ENCODE peak calls at places on chromosomes 6 and 20, in four cellular contexts. V is esophagus squamous epithelium, N is adrenal gland, R is neural progenitor cell. I is an unnamed sample.

GRCh38 chr20:10507052-10507451 is 71.9 kb downstream of the SLX4IP start:
- DNase-seq in R (no peak), V (no peak), N (no peak), I (no peak)

GRCh38 chr6:28896505-28897392 is 27.0 kb downstream of the TRIM27 start:
- DNase-seq in V (no peak), N (peak), R (peak), I (peak)

GRCh38 chr6:7085911-7086310 is 21.9 kb upstream of the RREB1 start:
- DNase-seq in N (peak), R (no peak), V (no peak), I (peak)

GRCh38 chr6:97668716-97669115 is 385.7 kb upstream of the MMS22L start:
- DNase-seq in N (no peak), V (no peak), R (peak), I (no peak)

GRCh38 chr6:50724381-50725124 is 11.2 kb downstream of the TFAP2D start:
- DNase-seq in V (no peak), R (peak), N (no peak), I (no peak)

GRCh38 chr6:111981441-111981840 is 72.5 kb upstream of the CCN6 start:
- DNase-seq in R (no peak), V (no peak), N (no peak), I (no peak)

GRCh38 chr6:30002871-30003270 is 58.2 kb upstream of the POLR1H start:
- DNase-seq in N (peak), V (no peak), R (no peak), I (no peak)

GRCh38 chr6:63899550-63899949 is 263.9 kb downstream of the PHF3 start:
- DNase-seq in R (no peak), N (no peak), V (no peak), I (no peak)

GRCh38 chr20:23161968-23162696 is 76.0 kb upstream of the CD93 start:
- DNase-seq in V (no peak), R (no peak), N (peak), I (peak)

GRCh38 chr20:31674895-31675827 is 37.4 kb downstream of the COX4I2 start:
- DNase-seq in R (no peak), V (no peak), N (peak), I (peak)

GRCh38 chr6:8013763-8014162 is 50.4 kb downstream of the BLOC1S5 start:
- DNase-seq in N (no peak), V (no peak), R (no peak), I (no peak)

GRCh38 chr6:30793521-30794194 is 49.3 kb upstream of the IER3 start:
- DNase-seq in N (no peak), V (no peak), R (no peak), I (no peak)

GRCh38 chr20:38173237-38174156 is 8.4 kb upstream of the TGM2 start:
- DNase-seq in V (no peak), N (peak), R (peak), I (peak)

GRCh38 chr6:135586844-135587243 is 89.3 kb upstream of the AHI1 start:
- DNase-seq in N (no peak), R (no peak), V (no peak), I (no peak)

GRCh38 chr6:131597448-131597847 is 24.4 kb downstream of the ARG1 start:
- DNase-seq in R (no peak), N (no peak), V (no peak), I (no peak)

GRCh38 chr6:10582774-10583508 is 61.8 kb downstream of the GCNT2 start:
- DNase-seq in R (peak), V (no peak), N (no peak), I (no peak)

GRCh38 chr6:169112483-169113320 is 140.9 kb downstream of the THBS2 start:
- DNase-seq in N (no peak), V (no peak), R (no peak), I (no peak)

GRCh38 chr6:2589171-2589661 is 161.5 kb downstream of the MYLK4 start:
- DNase-seq in N (no peak), R (no peak), V (no peak), I (no peak)

GRCh38 chr20:33310327-33310899 is 27.4 kb downstream of the BPIFB1 start:
- DNase-seq in N (no peak), V (no peak), R (no peak), I (no peak)

GRCh38 chr20:32536861-32537656 is 48.1 kb downstream of the NOL4L start:
- DNase-seq in V (no peak), R (peak), N (no peak), I (no peak)

DNA sequence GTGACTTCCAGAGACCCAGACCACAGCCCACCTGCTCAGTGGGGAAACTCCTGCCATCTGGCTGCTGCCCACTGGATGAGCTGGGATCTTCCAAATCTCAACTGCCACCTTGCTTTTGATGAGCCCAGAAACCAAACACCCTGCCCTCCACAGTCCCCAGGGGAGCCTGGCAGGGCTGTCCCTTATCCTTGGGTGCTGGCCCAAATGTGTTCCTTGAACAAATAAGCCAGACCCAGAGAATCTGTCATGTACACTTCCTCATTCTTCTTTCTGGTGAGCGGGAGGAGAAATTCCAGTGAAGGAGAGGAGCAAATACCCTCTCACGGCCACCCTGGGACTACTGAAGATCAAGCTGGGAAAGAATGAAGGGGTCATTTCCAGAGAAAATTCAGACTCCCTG is 38.7 kb downstream of the PXDC1 start:
- DNase-seq in R (no peak), N (no peak), V (no peak), I (no peak)
- H3K27ac ChIP-seq in R (peak), N (no peak), V (no peak), I (no peak)

GRCh38 chr6:161496941-161497340 is 223.1 kb upstream of the AGPAT4 start:
- DNase-seq in V (no peak), N (no peak), R (no peak), I (no peak)

GRCh38 chr6:161503570-161503969 is 229.7 kb upstream of the AGPAT4 start:
- DNase-seq in R (no peak), V (no peak), N (no peak), I (no peak)

GRCh38 chr6:161498881-161499280 is 225.0 kb upstream of the AGPAT4 start:
- DNase-seq in N (no peak), V (no peak), R (no peak), I (no peak)

GRCh38 chr6:161493731-161494130 is 219.9 kb upstream of the AGPAT4 start:
- DNase-seq in R (no peak), N (no peak), V (no peak), I (no peak)

DNA sequence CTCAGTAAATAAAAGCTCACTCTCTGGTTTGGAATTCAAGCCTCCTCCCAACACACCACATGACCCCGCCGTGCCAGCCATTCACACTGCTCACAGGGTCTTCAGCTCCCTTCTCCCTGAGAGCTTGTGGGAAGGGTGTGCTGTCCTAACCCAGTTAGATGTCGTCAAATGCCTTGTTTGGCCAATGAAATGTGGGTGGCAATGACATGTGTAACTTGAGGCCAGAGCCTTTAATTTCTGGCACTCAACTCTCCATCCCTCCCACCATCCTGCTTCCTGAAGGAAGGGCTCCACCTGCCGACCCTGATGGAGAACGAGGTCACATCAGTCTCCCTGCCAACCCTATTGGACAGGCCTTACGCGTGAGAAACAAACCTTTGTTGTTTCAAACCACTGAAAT is 224.5 kb upstream of the AGPAT4 start:
- DNase-seq in N (peak), V (no peak), R (peak), I (no peak)
- H3K27ac ChIP-seq in N (no peak), V (no peak), R (no peak), I (no peak)

DNA sequence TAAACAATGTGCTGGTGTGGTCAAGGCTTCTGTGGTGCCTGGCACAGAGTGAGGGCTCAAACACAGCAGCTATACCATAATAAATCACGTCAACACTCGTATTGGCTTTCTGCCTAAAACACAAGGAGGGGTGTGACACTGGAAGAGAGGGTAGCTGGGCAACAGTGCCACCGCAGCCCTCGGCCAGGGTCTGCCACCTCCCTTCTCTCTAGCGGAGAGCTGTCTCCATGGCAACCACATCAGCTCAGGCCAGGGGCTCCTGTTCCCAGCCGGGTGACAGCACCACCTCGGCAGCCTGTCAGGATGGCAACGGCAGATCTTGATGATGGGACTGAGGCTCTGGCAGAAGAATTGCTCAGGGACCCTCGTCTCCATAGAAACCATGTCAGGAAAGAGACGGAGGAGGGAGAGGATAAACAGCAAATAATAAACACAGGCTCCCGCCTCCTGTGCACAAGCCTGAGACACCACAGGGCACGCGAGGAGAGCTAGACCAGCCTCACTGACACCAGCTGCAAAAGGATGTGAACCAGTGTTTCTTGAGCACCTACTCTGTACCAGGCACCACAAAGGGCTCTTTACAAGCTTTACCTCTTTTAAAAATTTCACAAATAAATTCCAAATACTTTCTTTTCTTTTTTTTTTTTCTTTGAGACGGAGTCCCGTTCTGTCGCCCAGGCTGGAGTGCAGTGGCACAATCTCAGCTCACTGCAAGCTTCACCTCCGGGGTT is 50.4 kb upstream of the TLDC2 start:
- DNase-seq in R (peak), V (no peak), N (no peak), I (no peak)
- H3K27ac ChIP-seq in R (no peak), V (no peak), N (no peak), I (no peak)

GRCh38 chr6:502761-503160 is 111.2 kb downstream of the IRF4 start:
- DNase-seq in V (no peak), R (no peak), N (no peak), I (no peak)
- H3K27ac ChIP-seq in V (no peak), R (no peak), N (no peak), I (no peak)

I was measured in left ventricle myocardium inferior.